ENCODE peak calls at places on chromosomes 6 and 20, in five cellular contexts. D is globus pallidus; S is endothelial cell; C is Caco-2; N is activated naive CD4-positive, alpha-beta T cell treated with anti-CD3 and anti-CD28 coated beads for 36 hours. A is an unnamed sample.

GRCh38 chr20:6123650-6124014 is 802 bp upstream of the FERMT1 start:
- DNase-seq in C (no peak), S (no peak), N (no peak), D (no peak), A (no peak)

GRCh38 chr6:27078734-27079357 is 168.7 kb upstream of the PRSS16 start:
- DNase-seq in S (peak; percentile 53), N (peak; percentile 64), D (peak; percentile 79), C (peak; percentile 69), A (no peak)

GRCh38 chr20:11217322-11217989 is 543.7 kb upstream of the JAG1 start:
- DNase-seq in N (no peak), S (no peak), D (no peak), C (no peak), A (no peak)

GRCh38 chr6:3284436-3284876 is 25.7 kb downstream of the PSMG4 start:
- DNase-seq in C (no peak), D (peak; percentile 42), N (no peak), S (no peak), A (no peak)

GRCh38 chr20:3646651-3647050 is 16.5 kb downstream of the GFRA4 start:
- DNase-seq in C (no peak), D (no peak), S (no peak), N (no peak), A (no peak)

GRCh38 chr20:542777-543368 is 717 bp downstream of the CSNK2A1 start:
- DNase-seq in C (peak; percentile 35), N (peak; percentile 36), D (peak; percentile 9), S (no peak), A (peak; percentile 34)

GRCh38 chr6:158057213-158057987 is 75.7 kb downstream of the SYNJ2 start:
- DNase-seq in D (no peak), C (no peak), N (peak; percentile 77), S (no peak), A (peak; percentile 55)

GRCh38 chr6:130513770-130514169 is 148.0 kb downstream of the TMEM200A start:
- DNase-seq in N (peak; percentile 77), S (no peak), D (peak; percentile 9), C (no peak), A (no peak)

GRCh38 chr6:113488061-113488460 is 369.1 kb upstream of the MARCKS start:
- DNase-seq in C (no peak), S (no peak), N (no peak), D (no peak), A (no peak)

GRCh38 chr20:35355372-35355771 is 56.4 kb downstream of the UQCC1 start:
- DNase-seq in D (no peak), S (no peak), N (no peak), C (no peak), A (no peak)

GRCh38 chr6:108838101-108838717 is 10.0 kb upstream of the ARMC2 start:
- DNase-seq in N (no peak), S (peak; percentile 44), C (peak; percentile 38), D (no peak), A (no peak)

GRCh38 chr20:34539756-34540155 is 18.8 kb upstream of the MAP1LC3A start:
- DNase-seq in C (no peak), S (no peak), N (no peak), D (no peak), A (no peak)

GRCh38 chr20:36144336-36144735 is 10.2 kb upstream of the EPB41L1 start:
- DNase-seq in S (no peak), N (no peak), C (no peak), D (no peak), A (no peak)

GRCh38 chr6:34490390-34491090 is 24.7 kb downstream of the PACSIN1 start:
- DNase-seq in S (no peak), C (no peak), D (no peak), N (no peak), A (no peak)

GRCh38 chr6:152587473-152587872 is 49.7 kb downstream of the SYNE1 start:
- DNase-seq in S (no peak), N (no peak), D (no peak), C (no peak), A (no peak)

GRCh38 chr20:50323209-50323608 is 132.6 kb downstream of the CEBPB start:
- DNase-seq in S (no peak), C (no peak), D (no peak), N (no peak), A (no peak)

GRCh38 chr6:144131248-144131709 is 19.0 kb upstream of the STX11 start:
- DNase-seq in N (no peak), S (no peak), C (no peak), D (no peak), A (no peak)

GRCh38 chr20:53995949-53996348 is 74.4 kb downstream of the BCAS1 start:
- DNase-seq in C (no peak), N (no peak), S (no peak), D (peak; percentile 51), A (no peak)

GRCh38 chr6:83378621-83379388 is 52.0 kb downstream of the ME1 start:
- DNase-seq in D (no peak), S (no peak), N (no peak), C (no peak), A (no peak)

GRCh38 chr6:19311786-19312185 is 525.4 kb upstream of the ID4 start:
- DNase-seq in D (no peak), N (no peak), S (no peak), C (no peak), A (no peak)

GRCh38 chr6:122788208-122788607 is 850 bp upstream of the SMPDL3A start:
- DNase-seq in S (no peak), D (no peak), N (no peak), C (no peak), A (no peak)

GRCh38 chr6:149190228-149190831 is 127.2 kb upstream of the TAB2 start:
- DNase-seq in N (peak; percentile 87), S (peak; percentile 31), C (peak; percentile 32), D (no peak), A (no peak)

GRCh38 chr6:106448000-106448426 is 87.5 kb downstream of the CRYBG1 start:
- DNase-seq in S (no peak), C (no peak), N (peak; percentile 30), D (peak; percentile 39), A (no peak)

GRCh38 chr6:33202799-33203198 is 1.7 kb upstream of the HSD17B8 start:
- DNase-seq in D (no peak), S (no peak), C (no peak), N (peak; percentile 4), A (no peak)

A was measured in 8988T.